ENCODE peak calls at places on chromosomes 4 and X, in seven cellular contexts. One of them, this sample, is unnamed.

GRCh38 chrX:39899876-39900787 is 197.6 kb downstream of the BCOR start:
- DNase-seq in Panc1: no peak
- DNase-seq in testis: no peak
- DNase-seq in stomach: no peak
- DNase-seq in adrenal gland: no peak
- DNase-seq in pancreas: no peak
- DNase-seq in GM23338: no peak
- DNase-seq in this sample: peak; percentile 16

GRCh38 chr4:13539047-13539720 is 5.1 kb downstream of the NKX3-2 start:
- DNase-seq in Panc1: no peak
- DNase-seq in testis: no peak
- DNase-seq in stomach: no peak
- DNase-seq in adrenal gland: no peak
- DNase-seq in pancreas: peak; percentile 41
- DNase-seq in GM23338: peak; percentile 52
- DNase-seq in this sample: no peak

GRCh38 chr4:140659935-140660710 is 91.4 kb upstream of the UCP1 start:
- DNase-seq in Panc1: no peak
- DNase-seq in testis: no peak
- DNase-seq in stomach: no peak
- DNase-seq in adrenal gland: no peak
- DNase-seq in pancreas: no peak
- DNase-seq in GM23338: no peak
- DNase-seq in this sample: no peak

GRCh38 chr4:122480023-122480422 is 23.5 kb upstream of the IL2 start:
- DNase-seq in Panc1: no peak
- DNase-seq in testis: no peak
- DNase-seq in stomach: no peak
- DNase-seq in adrenal gland: no peak
- DNase-seq in pancreas: no peak
- DNase-seq in GM23338: no peak
- DNase-seq in this sample: no peak

GRCh38 chrX:120769576-120770341 is 105.9 kb downstream of the CT47B1 start:
- DNase-seq in Panc1: peak; percentile 12
- DNase-seq in testis: no peak
- DNase-seq in stomach: no peak
- DNase-seq in adrenal gland: peak; percentile 23
- DNase-seq in pancreas: no peak
- DNase-seq in GM23338: peak; percentile 17
- DNase-seq in this sample: no peak

GRCh38 chr4:7418131-7418943 is 16.4 kb downstream of the PSAPL1 start:
- DNase-seq in Panc1: no peak
- DNase-seq in testis: no peak
- DNase-seq in stomach: peak; percentile 14
- DNase-seq in adrenal gland: peak; percentile 2
- DNase-seq in pancreas: no peak
- DNase-seq in GM23338: no peak
- DNase-seq in this sample: no peak

GRCh38 chr4:52094746-52095145 is 43.6 kb downstream of the SPATA18 start:
- DNase-seq in Panc1: no peak
- DNase-seq in testis: no peak
- DNase-seq in stomach: no peak
- DNase-seq in adrenal gland: no peak
- DNase-seq in pancreas: no peak
- DNase-seq in GM23338: no peak
- DNase-seq in this sample: no peak

GRCh38 chrX:7891928-7892327 is 35.3 kb downstream of the PNPLA4 start:
- DNase-seq in Panc1: no peak
- DNase-seq in testis: peak; percentile 69
- DNase-seq in stomach: no peak
- DNase-seq in adrenal gland: peak; percentile 29
- DNase-seq in pancreas: no peak
- DNase-seq in GM23338: no peak
- DNase-seq in this sample: no peak

GRCh38 chr4:108834787-108835384 is 72.0 kb upstream of the ETNPPL start:
- DNase-seq in Panc1: no peak
- DNase-seq in testis: no peak
- DNase-seq in stomach: no peak
- DNase-seq in adrenal gland: no peak
- DNase-seq in pancreas: no peak
- DNase-seq in GM23338: peak; percentile 66
- DNase-seq in this sample: no peak

GRCh38 chrX:47662144-47662657 is 3.2 kb upstream of the UXT start:
- DNase-seq in Panc1: no peak
- DNase-seq in testis: no peak
- DNase-seq in stomach: no peak
- DNase-seq in adrenal gland: peak; percentile 47
- DNase-seq in pancreas: no peak
- DNase-seq in GM23338: no peak
- DNase-seq in this sample: no peak

GRCh38 chrX:123884809-123885408 is 25.1 kb downstream of the XIAP start:
- DNase-seq in Panc1: peak; percentile 10
- DNase-seq in testis: peak; percentile 23
- DNase-seq in stomach: no peak
- DNase-seq in adrenal gland: peak; percentile 38
- DNase-seq in pancreas: no peak
- DNase-seq in GM23338: peak; percentile 54
- DNase-seq in this sample: no peak

GRCh38 chr4:8381814-8382581 is 58.5 kb downstream of the ACOX3 start:
- DNase-seq in Panc1: no peak
- DNase-seq in testis: no peak
- DNase-seq in stomach: no peak
- DNase-seq in adrenal gland: no peak
- DNase-seq in pancreas: peak; percentile 66
- DNase-seq in GM23338: no peak
- DNase-seq in this sample: no peak

GRCh38 chrX:1883772-1884171 is 268.9 kb downstream of the ASMT start:
- DNase-seq in Panc1: no peak
- DNase-seq in testis: no peak
- DNase-seq in stomach: no peak
- DNase-seq in adrenal gland: no peak
- DNase-seq in pancreas: no peak
- DNase-seq in GM23338: no peak
- DNase-seq in this sample: no peak

GRCh38 chrX:2917767-2918166 is 11.4 kb downstream of the ARSD start:
- DNase-seq in Panc1: no peak
- DNase-seq in testis: no peak
- DNase-seq in stomach: no peak
- DNase-seq in adrenal gland: no peak
- DNase-seq in pancreas: no peak
- DNase-seq in GM23338: no peak
- DNase-seq in this sample: no peak

GRCh38 chrX:110061138-110061537 is 58.2 kb downstream of the TMEM164 start:
- DNase-seq in Panc1: no peak
- DNase-seq in testis: peak; percentile 25
- DNase-seq in stomach: no peak
- DNase-seq in adrenal gland: peak; percentile 22
- DNase-seq in pancreas: no peak
- DNase-seq in GM23338: no peak
- DNase-seq in this sample: no peak

GRCh38 chr4:22999419-22999818 is 306.7 kb downstream of the GBA3 start:
- DNase-seq in Panc1: no peak
- DNase-seq in testis: no peak
- DNase-seq in stomach: no peak
- DNase-seq in adrenal gland: no peak
- DNase-seq in pancreas: no peak
- DNase-seq in GM23338: peak; percentile 54
- DNase-seq in this sample: no peak

GRCh38 chrX:145609951-145610511 is 207.6 kb upstream of the SLITRK2 start:
- DNase-seq in Panc1: peak; percentile 59
- DNase-seq in testis: no peak
- DNase-seq in stomach: no peak
- DNase-seq in adrenal gland: no peak
- DNase-seq in pancreas: no peak
- DNase-seq in GM23338: no peak
- DNase-seq in this sample: no peak

GRCh38 chrX:38811515-38812239 is 10.4 kb downstream of the MID1IP1 start:
- DNase-seq in Panc1: no peak
- DNase-seq in testis: no peak
- DNase-seq in stomach: no peak
- DNase-seq in adrenal gland: no peak
- DNase-seq in pancreas: no peak
- DNase-seq in GM23338: no peak
- DNase-seq in this sample: no peak

GRCh38 chr4:53917719-53918118 is 146.7 kb downstream of the CHIC2 start:
- DNase-seq in Panc1: no peak
- DNase-seq in testis: no peak
- DNase-seq in stomach: no peak
- DNase-seq in adrenal gland: no peak
- DNase-seq in pancreas: no peak
- DNase-seq in GM23338: no peak
- DNase-seq in this sample: no peak

GRCh38 chr4:124777007-124777406 is 64.5 kb upstream of the ANKRD50 start:
- DNase-seq in Panc1: no peak
- DNase-seq in testis: no peak
- DNase-seq in stomach: peak; percentile 27
- DNase-seq in adrenal gland: no peak
- DNase-seq in pancreas: no peak
- DNase-seq in GM23338: no peak
- DNase-seq in this sample: no peak

GRCh38 chrX:292900-293897 is 12.0 kb downstream of the PLCXD1 start:
- DNase-seq in Panc1: no peak
- DNase-seq in testis: peak; percentile 9
- DNase-seq in stomach: peak; percentile 22
- DNase-seq in adrenal gland: no peak
- DNase-seq in pancreas: peak; percentile 66
- DNase-seq in GM23338: no peak
- DNase-seq in this sample: peak; percentile 13

GRCh38 chrX:31487946-31488345 is 416.1 kb upstream of the FTHL17 start:
- DNase-seq in Panc1: no peak
- DNase-seq in testis: no peak
- DNase-seq in stomach: no peak
- DNase-seq in adrenal gland: no peak
- DNase-seq in pancreas: no peak
- DNase-seq in GM23338: no peak
- DNase-seq in this sample: no peak

GRCh38 chrX:40952855-40953254 is 132.4 kb upstream of the USP9X start:
- DNase-seq in Panc1: no peak
- DNase-seq in testis: no peak
- DNase-seq in stomach: no peak
- DNase-seq in adrenal gland: no peak
- DNase-seq in pancreas: no peak
- DNase-seq in GM23338: no peak
- DNase-seq in this sample: no peak
- H3K4me3 ChIP-seq in Panc1: no peak overlapping the region
- H3K4me3 ChIP-seq in testis: no peak overlapping the region
- H3K4me3 ChIP-seq in stomach: peak overlapping the region; percentile 32
- H3K4me3 ChIP-seq in adrenal gland: peak overlapping the region; percentile 22
- H3K4me3 ChIP-seq in pancreas: no peak overlapping the region
- H3K4me3 ChIP-seq in GM23338: no peak overlapping the region
- H3K4me3 ChIP-seq in this sample: no peak overlapping the region

GRCh38 chrX:65920620-65921019 is 119.3 kb downstream of the VSIG4 start:
- DNase-seq in Panc1: no peak
- DNase-seq in testis: no peak
- DNase-seq in stomach: no peak
- DNase-seq in adrenal gland: no peak
- DNase-seq in pancreas: no peak
- DNase-seq in GM23338: no peak
- DNase-seq in this sample: no peak
- H3K4me1 ChIP-seq in Panc1: no peaks in the 10 kb centered on the region
- H3K4me1 ChIP-seq in testis: no peaks in the 10 kb centered on the region
- H3K4me1 ChIP-seq in stomach: no peaks in the 10 kb centered on the region
- H3K4me1 ChIP-seq in adrenal gland: no peaks in the 10 kb centered on the region
- H3K4me1 ChIP-seq in pancreas: no peaks in the 10 kb centered on the region
- H3K4me1 ChIP-seq in GM23338: no peaks in the 10 kb centered on the region
- H3K4me1 ChIP-seq in this sample: no peaks in the 10 kb centered on the region

DNA sequence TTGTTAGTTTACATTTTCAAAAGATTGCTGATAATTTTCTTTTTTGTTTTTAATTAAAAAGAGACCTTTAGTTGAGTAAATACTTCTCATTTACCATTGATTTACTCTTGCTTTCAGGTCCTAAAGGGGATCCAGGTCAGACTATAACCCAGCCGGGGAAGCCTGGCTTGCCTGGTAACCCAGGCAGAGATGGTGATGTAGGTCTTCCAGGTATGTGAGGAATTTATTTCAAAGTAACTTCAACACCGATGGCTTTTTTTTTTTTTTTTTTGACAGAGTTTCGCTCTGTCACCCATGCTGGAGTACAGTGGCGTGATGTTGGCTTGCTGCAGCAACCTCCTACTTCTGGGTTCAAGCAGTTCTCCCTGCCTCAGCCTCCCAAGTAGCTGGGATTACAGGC is 135.1 kb downstream of the IRS4 start:
- DNase-seq in Panc1: no peak
- DNase-seq in testis: no peak
- DNase-seq in stomach: no peak
- DNase-seq in adrenal gland: no peak
- DNase-seq in pancreas: no peak
- DNase-seq in GM23338: peak; percentile 30
- DNase-seq in this sample: no peak
- H3K36me3 ChIP-seq in Panc1: no peaks in the 10 kb centered on the region
- H3K36me3 ChIP-seq in testis: no peaks in the 10 kb centered on the region
- H3K36me3 ChIP-seq in stomach: peaks cover 18% of the 10 kb centered on the region
- H3K36me3 ChIP-seq in adrenal gland: no peaks in the 10 kb centered on the region
- H3K36me3 ChIP-seq in pancreas: no peaks in the 10 kb centered on the region
- H3K36me3 ChIP-seq in GM23338: no peaks in the 10 kb centered on the region
- H3K36me3 ChIP-seq in this sample: no peaks in the 10 kb centered on the region

GRCh38 chr4:10031663-10032590 is 10.6 kb upstream of the SLC2A9 start:
- DNase-seq in Panc1: no peak
- DNase-seq in testis: no peak
- DNase-seq in stomach: no peak
- DNase-seq in adrenal gland: peak; percentile 48
- DNase-seq in pancreas: no peak
- DNase-seq in GM23338: peak; percentile 25
- DNase-seq in this sample: no peak
- H3K4me3 ChIP-seq in Panc1: no peak overlapping the region
- H3K4me3 ChIP-seq in testis: no peak overlapping the region
- H3K4me3 ChIP-seq in stomach: no peak overlapping the region
- H3K4me3 ChIP-seq in adrenal gland: no peak overlapping the region
- H3K4me3 ChIP-seq in pancreas: no peak overlapping the region
- H3K4me3 ChIP-seq in GM23338: no peak overlapping the region
- H3K4me3 ChIP-seq in this sample: no peak overlapping the region

GRCh38 chr4:145501051-145501660 is 19.5 kb downstream of the SMAD1 start:
- DNase-seq in Panc1: no peak
- DNase-seq in testis: no peak
- DNase-seq in stomach: no peak
- DNase-seq in adrenal gland: no peak
- DNase-seq in pancreas: no peak
- DNase-seq in GM23338: no peak
- DNase-seq in this sample: no peak
- H3K4me1 ChIP-seq in Panc1: no peaks in the 10 kb centered on the region
- H3K4me1 ChIP-seq in testis: no peaks in the 10 kb centered on the region
- H3K4me1 ChIP-seq in stomach: peaks cover 16% of the 10 kb centered on the region
- H3K4me1 ChIP-seq in adrenal gland: peaks cover 6% of the 10 kb centered on the region
- H3K4me1 ChIP-seq in pancreas: peaks cover 21% of the 10 kb centered on the region
- H3K4me1 ChIP-seq in GM23338: peaks cover 35% of the 10 kb centered on the region
- H3K4me1 ChIP-seq in this sample: peaks cover 22% of the 10 kb centered on the region

DNA sequence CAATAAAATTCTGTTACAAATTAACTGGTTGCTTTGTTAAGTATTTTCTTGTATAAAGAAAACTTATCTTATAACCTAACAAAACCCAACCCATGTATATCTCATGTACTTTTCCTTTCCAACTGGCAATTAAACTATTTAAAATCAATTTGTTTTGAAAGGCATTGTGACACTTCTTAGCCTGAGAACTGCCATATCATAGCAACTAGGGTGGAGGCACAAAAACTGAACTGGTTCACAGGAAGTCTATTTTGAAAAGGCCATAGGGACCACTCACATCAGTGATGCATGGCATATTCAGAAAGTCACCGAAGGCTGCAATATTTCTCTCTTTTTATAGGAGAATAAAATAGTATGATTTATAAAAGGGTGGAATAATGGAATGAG is 40.5 kb upstream of the ARSJ start:
- DNase-seq in Panc1: no peak
- DNase-seq in testis: no peak
- DNase-seq in stomach: no peak
- DNase-seq in adrenal gland: no peak
- DNase-seq in pancreas: no peak
- DNase-seq in GM23338: no peak
- DNase-seq in this sample: no peak
- H3K36me3 ChIP-seq in Panc1: no peaks in the 10 kb centered on the region
- H3K36me3 ChIP-seq in testis: no peaks in the 10 kb centered on the region
- H3K36me3 ChIP-seq in stomach: no peaks in the 10 kb centered on the region
- H3K36me3 ChIP-seq in adrenal gland: no peaks in the 10 kb centered on the region
- H3K36me3 ChIP-seq in pancreas: no peaks in the 10 kb centered on the region
- H3K36me3 ChIP-seq in GM23338: no peaks in the 10 kb centered on the region
- H3K36me3 ChIP-seq in this sample: no peaks in the 10 kb centered on the region

This sample was measured in mucosa of descending colon.